ENCODE peak calls at places on chromosomes 5 and 9, in four cellular contexts. I is mucosa of gallbladder; L is naive thymus-derived CD8-positive, alpha-beta T cell; J is GM03348. V is an unnamed sample.

GRCh38 chr9:78443946-78444345 is 147.0 kb downstream of the PSAT1 start:
- DNase-seq in I (no peak), L (no peak), J (peak), V (no peak)

GRCh38 chr9:469672-470040 is 255.0 kb downstream of the DOCK8 start:
- DNase-seq in I (no peak), L (no peak), J (no peak), V (no peak)

GRCh38 chr5:40937064-40937463 is 27.8 kb downstream of the C7 start:
- DNase-seq in I (no peak), L (no peak), J (no peak), V (no peak)

GRCh38 chr9:22073349-22073748 is 64.2 kb upstream of the CDKN2B start:
- DNase-seq in I (no peak), L (no peak), J (no peak), V (no peak)

GRCh38 chr9:95499847-95500246 is 16.9 kb downstream of the PTCH1 start:
- DNase-seq in I (no peak), L (no peak), J (no peak), V (no peak)

GRCh38 chr5:66932446-66932845 is 264.2 kb downstream of the CD180 start:
- DNase-seq in I (no peak), L (no peak), J (no peak), V (no peak)

GRCh38 chr5:72246239-72246580 is 73.8 kb downstream of the MRPS27 start:
- DNase-seq in I (no peak), L (no peak), J (no peak), V (no peak)

GRCh38 chr9:37899041-37899440 is 4.9 kb downstream of the SLC25A51 start:
- DNase-seq in I (no peak), L (no peak), J (peak), V (no peak)

GRCh38 chr9:136903041-136903554 is 16.8 kb downstream of the TRAF2 start:
- DNase-seq in I (peak), L (peak), J (no peak), V (no peak)

GRCh38 chr5:98110791-98111190 is 662.7 kb upstream of the RGMB start:
- DNase-seq in I (no peak), L (no peak), J (no peak), V (no peak)

GRCh38 chr9:4214506-4214905 is 85.4 kb downstream of the GLIS3 start:
- DNase-seq in I (no peak), L (no peak), J (peak), V (no peak)

GRCh38 chr5:173689171-173689676 is 72.8 kb upstream of the BOD1 start:
- DNase-seq in I (peak), L (no peak), J (no peak), V (no peak)

GRCh38 chr5:102715405-102715804 is 39.7 kb upstream of the PAM start:
- DNase-seq in I (no peak), L (no peak), J (peak), V (no peak)

GRCh38 chr9:25716220-25716872 is 38.1 kb upstream of the TUSC1 start:
- DNase-seq in I (peak), L (no peak), J (peak), V (peak)

GRCh38 chr9:129895376-129896268 is 60.4 kb downstream of the USP20 start:
- DNase-seq in I (no peak), L (peak), J (no peak), V (peak)

GRCh38 chr9:112006361-112007020 is 109.9 kb downstream of the UGCG start:
- DNase-seq in I (no peak), L (no peak), J (no peak), V (no peak)

GRCh38 chr9:121280715-121281613 is 13.0 kb downstream of the GSN start:
- DNase-seq in I (no peak), L (no peak), J (no peak), V (no peak)

GRCh38 chr9:6354072-6354686 is 26.0 kb downstream of the TPD52L3 start:
- DNase-seq in I (peak), L (peak), J (peak), V (no peak)

GRCh38 chr5:178440163-178440545 is 150.0 kb downstream of the COL23A1 start:
- DNase-seq in I (no peak), L (no peak), J (no peak), V (no peak)

GRCh38 chr9:121640076-121640475 is 11.4 kb upstream of the DAB2IP start:
- DNase-seq in I (peak), L (no peak), J (peak), V (peak)

GRCh38 chr9:131872006-131872405 is 132.1 kb upstream of the RAPGEF1 start:
- DNase-seq in I (no peak), L (no peak), J (no peak), V (no peak)

GRCh38 chr5:173397531-173397930 is 69.3 kb upstream of the STC2 start:
- DNase-seq in I (no peak), L (no peak), J (peak), V (no peak)

GRCh38 chr5:159094745-159095144 is 5.0 kb downstream of the EBF1 start:
- DNase-seq in I (peak), L (peak), J (peak), V (peak)

GRCh38 chr9:86488794-86489193 is 134.6 kb upstream of the TUT7 start:
- DNase-seq in I (no peak), L (no peak), J (no peak), V (no peak)

GRCh38 chr5:60972225-60972624 is 27.2 kb downstream of the NDUFAF2 start:
- DNase-seq in I (no peak), L (no peak), J (no peak), V (no peak)

V was measured in testis.